ENCODE peak calls at places on chromosomes 2 and 18, in four cellular contexts. H is SK-N-SH, P is GM12878, F is K562. G is an unnamed sample.
A peak's percentile ranks its signal among the peaks of the same experiment; 100 is the strongest.

GRCh38 chr2:143792602-143793001 is 663.4 kb downstream of the ARHGAP15 start:
- DNase-seq in H (no peak), P (no peak), F (no peak), G (no peak)

GRCh38 chr2:151946856-151947523 is 118.8 kb upstream of the ARL5A start:
- DNase-seq in H (peak; percentile 62), P (no peak), F (peak; percentile 68), G (peak; percentile 45)

GRCh38 chr2:129762386-129763189 is 216.9 kb upstream of the RAB6C start:
- DNase-seq in H (no peak), P (no peak), F (no peak), G (no peak)

GRCh38 chr2:39568561-39569006 is 97.1 kb upstream of the TMEM178A start:
- DNase-seq in H (no peak), P (no peak), F (no peak), G (peak; percentile 56)

GRCh38 chr2:88692187-88692586 is 714 bp downstream of the RPIA start:
- DNase-seq in H (peak; percentile 33), P (no peak), F (peak; percentile 20), G (peak; percentile 32)

GRCh38 chr2:147275943-147276342 is 568.9 kb upstream of the ACVR2A start:
- DNase-seq in H (no peak), P (no peak), F (no peak), G (no peak)

GRCh38 chr2:160365691-160366367 is 127.8 kb downstream of the RBMS1 start:
- DNase-seq in H (no peak), P (no peak), F (no peak), G (no peak)

GRCh38 chr2:189517847-189518535 is 62.6 kb downstream of the SLC40A1 start:
- DNase-seq in H (no peak), P (no peak), F (no peak), G (no peak)

GRCh38 chr2:122481717-122482116 is 726.3 kb downstream of the TSN start:
- DNase-seq in H (no peak), P (no peak), F (no peak), G (no peak)

GRCh38 chr18:23503967-23504352 is 649 bp downstream of the RMC1 start:
- DNase-seq in H (no peak), P (no peak), F (no peak), G (no peak)

GRCh38 chr2:236351966-236352525 is 87.8 kb upstream of the ASB18 start:
- DNase-seq in H (no peak), P (no peak), F (no peak), G (no peak)

GRCh38 chr2:12465631-12466135 is 251.1 kb upstream of the TRIB2 start:
- DNase-seq in H (no peak), P (no peak), F (no peak), G (no peak)

GRCh38 chr2:206277503-206277902 is 3.0 kb downstream of the ZDBF2 start:
- DNase-seq in H (no peak), P (no peak), F (no peak), G (no peak)

GRCh38 chr2:206274434-206275273 is at the start of gene ZDBF2:
- DNase-seq in H (peak; percentile 88), P (no peak), F (peak; percentile 64), G (no peak)

GRCh38 chr2:206271066-206271465 is 3.4 kb upstream of the ZDBF2 start:
- DNase-seq in H (no peak), P (no peak), F (no peak), G (no peak)

GRCh38 chr2:206276169-206276927 is 1.9 kb downstream of the ZDBF2 start:
- DNase-seq in H (no peak), P (no peak), F (no peak), G (no peak)

GRCh38 chr2:206275274-206276160 is 1.1 kb downstream of the ZDBF2 start:
- DNase-seq in H (peak; percentile 40), P (peak; percentile 55), F (no peak), G (no peak)
- TF ChIP-seq SIN3A in H (no peak), P (no peak), F (no peak), G (peak; percentile 21)

GRCh38 chr2:1648241-1649102 is 95.8 kb downstream of the PXDN start:
- DNase-seq in H (no peak), P (no peak), F (no peak), G (no peak)
- TF ChIP-seq FOXM1 in H (no peak), P (no peak), F (no peak), G (no peak)

GRCh38 chr2:171433763-171434670 is at the start of the genes DCAF17 and METTL8:
- DNase-seq in H (peak; percentile 95), P (peak; percentile 94), F (peak; percentile 95), G (peak; percentile 97)

GRCh38 chr2:171431677-171432167 is 2.1 kb downstream of the METTL8 start:
- DNase-seq in H (no peak), P (no peak), F (no peak), G (no peak)

GRCh38 chr2:171432206-171432968 is 1.4 kb downstream of the METTL8 start:
- DNase-seq in H (no peak), P (no peak), F (no peak), G (no peak)

GRCh38 chr2:171432969-171433762 is 624 bp downstream of the METTL8 start:
- DNase-seq in H (peak; percentile 45), P (no peak), F (peak; percentile 54), G (peak; percentile 83)

DNA sequence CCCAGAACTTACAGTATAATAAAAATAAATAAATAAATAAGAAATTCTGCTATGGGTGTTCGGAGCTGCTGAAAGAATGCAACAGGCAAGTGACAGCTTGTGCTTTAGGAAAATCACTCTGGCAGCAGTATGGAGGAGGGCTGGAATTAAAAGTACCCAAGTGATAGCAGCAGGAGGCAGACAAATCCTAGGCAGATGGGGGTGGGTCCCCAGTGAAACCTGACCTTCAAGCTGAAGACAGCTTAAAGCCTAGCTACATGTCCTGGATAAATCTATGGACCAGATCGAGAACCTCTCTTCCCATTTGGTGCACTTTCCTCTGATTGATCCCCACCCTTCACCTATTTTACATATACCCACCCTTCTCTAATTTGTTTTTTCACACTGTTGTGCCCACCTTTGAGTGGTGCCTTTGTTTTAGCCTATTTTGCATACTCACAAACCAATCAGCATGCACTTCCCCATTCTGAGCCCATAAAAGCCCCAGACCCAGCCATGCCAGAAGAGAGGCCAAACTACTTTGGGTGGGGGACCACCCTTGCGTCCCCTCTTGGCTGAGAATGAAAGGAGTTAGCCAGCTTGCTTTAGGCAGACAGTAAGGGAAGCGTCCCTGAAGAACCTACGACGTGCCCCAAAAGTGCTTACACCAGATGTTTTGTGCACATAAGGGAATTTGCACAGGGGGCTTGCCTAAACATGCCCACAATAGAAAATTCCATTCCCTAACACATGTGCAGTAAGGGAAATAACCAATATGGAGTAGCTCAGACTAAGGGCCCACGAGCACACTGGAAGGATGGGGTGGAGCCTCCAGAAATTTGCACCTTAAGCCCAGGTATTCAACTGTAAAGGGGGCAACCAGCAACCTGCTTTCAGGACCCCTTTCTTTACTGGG is 3.0 kb downstream of the METTL8 start:
- DNase-seq in H (no peak), P (no peak), F (no peak), G (no peak)
- TF ChIP-seq SIN3A in H (no peak), P (no peak), F (no peak), G (no peak)

GRCh38 chr2:233546101-233546500 is 20.5 kb downstream of the USP40 start:
- DNase-seq in H (no peak), P (no peak), F (no peak), G (no peak)

GRCh38 chr2:233538741-233539140 is 27.8 kb downstream of the USP40 start:
- DNase-seq in H (no peak), P (no peak), F (no peak), G (no peak)

GRCh38 chr2:233542507-233542906 is 24.1 kb downstream of the USP40 start:
- DNase-seq in H (no peak), P (no peak), F (no peak), G (no peak)

GRCh38 chr2:233546774-233547173 is 19.8 kb downstream of the USP40 start:
- DNase-seq in H (no peak), P (no peak), F (no peak), G (no peak)

GRCh38 chr2:233544079-233544690 is 22.4 kb downstream of the USP40 start:
- DNase-seq in H (no peak), P (no peak), F (no peak), G (no peak)
- TF ChIP-seq FOXM1 in H (no peak), P (no peak), F (no peak), G (no peak)

GRCh38 chr2:222669353-222669752 is 2.1 kb upstream of the MOGAT1 start:
- DNase-seq in H (no peak), P (no peak), F (no peak), G (no peak)
- TF ChIP-seq SIN3A in H (no peak), P (no peak), F (no peak), G (no peak)

DNA sequence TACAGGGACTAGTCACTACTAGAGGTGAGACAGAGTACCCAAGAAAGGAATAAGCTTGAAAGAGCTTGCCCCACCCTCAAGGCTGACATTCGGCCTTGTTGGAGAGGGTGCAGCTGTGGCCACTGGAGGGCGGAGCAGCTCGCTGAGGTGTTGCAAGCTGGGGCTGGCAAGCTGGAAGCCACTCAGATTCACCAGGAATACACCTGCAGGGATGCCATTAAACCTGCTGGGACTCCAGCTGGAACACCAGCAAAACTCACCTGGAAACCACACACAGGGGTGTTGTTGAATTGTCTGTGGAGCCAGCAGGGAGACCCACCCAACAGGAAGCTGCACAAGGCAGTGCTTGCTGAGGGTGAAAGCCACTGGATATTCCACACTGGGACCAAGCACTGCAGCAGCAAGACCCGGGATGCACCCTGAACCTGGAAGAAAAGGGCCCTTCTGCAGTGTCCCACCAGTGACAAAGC is 26.1 kb downstream of the KCTD18 start:
- DNase-seq in H (peak; percentile 34), P (no peak), F (peak; percentile 15), G (peak; percentile 64)
- TF ChIP-seq FOXM1 in H (no peak), P (no peak), F (no peak), G (no peak)

G was measured in HepG2.